ENCODE peak calls at places on chromosomes 11 and 22, in ten cellular contexts. One of them, this sample, is unnamed.
A peak's percentile ranks its signal among the peaks of the same experiment; 100 is the strongest.

GRCh38 chr11:87859583-87859982 is 315.7 kb downstream of the RAB38 start:
- DNase-seq in tibial nerve: peak; percentile 15
- DNase-seq in body of pancreas: no peak
- DNase-seq in sigmoid colon: no peak
- DNase-seq in GM12878: no peak
- DNase-seq in CD4-positive, alpha-beta T cell: no peak
- DNase-seq in neural progenitor cell: no peak
- DNase-seq in left ventricle myocardium inferior: no peak
- DNase-seq in GM10248: no peak
- DNase-seq in uterus: no peak
- DNase-seq in this sample: no peak

GRCh38 chr11:15764948-15765347 is 591.4 kb downstream of the SOX6 start:
- DNase-seq in tibial nerve: no peak
- DNase-seq in body of pancreas: no peak
- DNase-seq in sigmoid colon: no peak
- DNase-seq in GM12878: no peak
- DNase-seq in CD4-positive, alpha-beta T cell: no peak
- DNase-seq in neural progenitor cell: no peak
- DNase-seq in left ventricle myocardium inferior: no peak
- DNase-seq in GM10248: no peak
- DNase-seq in uterus: no peak
- DNase-seq in this sample: no peak

GRCh38 chr11:35526370-35526792 is 965 bp upstream of the PAMR1 start:
- DNase-seq in tibial nerve: no peak
- DNase-seq in body of pancreas: no peak
- DNase-seq in sigmoid colon: no peak
- DNase-seq in GM12878: no peak
- DNase-seq in CD4-positive, alpha-beta T cell: no peak
- DNase-seq in neural progenitor cell: peak; percentile 39
- DNase-seq in left ventricle myocardium inferior: no peak
- DNase-seq in GM10248: no peak
- DNase-seq in uterus: no peak
- DNase-seq in this sample: no peak

GRCh38 chr11:26901162-26901561 is 92.8 kb upstream of the FIBIN start:
- DNase-seq in tibial nerve: no peak
- DNase-seq in body of pancreas: no peak
- DNase-seq in sigmoid colon: peak; percentile 67
- DNase-seq in GM12878: no peak
- DNase-seq in CD4-positive, alpha-beta T cell: no peak
- DNase-seq in neural progenitor cell: no peak
- DNase-seq in left ventricle myocardium inferior: no peak
- DNase-seq in GM10248: no peak
- DNase-seq in uterus: peak; percentile 48
- DNase-seq in this sample: no peak

GRCh38 chr22:33883961-33884808 is 36.1 kb downstream of the LARGE1 start:
- DNase-seq in tibial nerve: no peak
- DNase-seq in body of pancreas: no peak
- DNase-seq in sigmoid colon: no peak
- DNase-seq in GM12878: no peak
- DNase-seq in CD4-positive, alpha-beta T cell: no peak
- DNase-seq in neural progenitor cell: peak; percentile 24
- DNase-seq in left ventricle myocardium inferior: peak; percentile 25
- DNase-seq in GM10248: no peak
- DNase-seq in uterus: no peak
- DNase-seq in this sample: no peak

GRCh38 chr11:32400196-32400595 is 35.1 kb downstream of the WT1 start:
- DNase-seq in tibial nerve: no peak
- DNase-seq in body of pancreas: no peak
- DNase-seq in sigmoid colon: no peak
- DNase-seq in GM12878: no peak
- DNase-seq in CD4-positive, alpha-beta T cell: no peak
- DNase-seq in neural progenitor cell: no peak
- DNase-seq in left ventricle myocardium inferior: no peak
- DNase-seq in GM10248: no peak
- DNase-seq in uterus: no peak
- DNase-seq in this sample: no peak

GRCh38 chr11:74138021-74138420 is 32.8 kb downstream of the C2CD3 start:
- DNase-seq in tibial nerve: no peak
- DNase-seq in body of pancreas: no peak
- DNase-seq in sigmoid colon: no peak
- DNase-seq in GM12878: no peak
- DNase-seq in CD4-positive, alpha-beta T cell: no peak
- DNase-seq in neural progenitor cell: no peak
- DNase-seq in left ventricle myocardium inferior: no peak
- DNase-seq in GM10248: no peak
- DNase-seq in uterus: no peak
- DNase-seq in this sample: no peak

GRCh38 chr22:38450234-38450797 is 4.7 kb downstream of the KCNJ4 start:
- DNase-seq in tibial nerve: no peak
- DNase-seq in body of pancreas: no peak
- DNase-seq in sigmoid colon: no peak
- DNase-seq in GM12878: no peak
- DNase-seq in CD4-positive, alpha-beta T cell: no peak
- DNase-seq in neural progenitor cell: no peak
- DNase-seq in left ventricle myocardium inferior: peak; percentile 60
- DNase-seq in GM10248: no peak
- DNase-seq in uterus: no peak
- DNase-seq in this sample: no peak

GRCh38 chr22:43313497-43314474 is 29.4 kb downstream of the SCUBE1 start:
- DNase-seq in tibial nerve: peak; percentile 92
- DNase-seq in body of pancreas: no peak
- DNase-seq in sigmoid colon: peak; percentile 88
- DNase-seq in GM12878: no peak
- DNase-seq in CD4-positive, alpha-beta T cell: no peak
- DNase-seq in neural progenitor cell: peak; percentile 28
- DNase-seq in left ventricle myocardium inferior: peak; percentile 60
- DNase-seq in GM10248: no peak
- DNase-seq in uterus: peak; percentile 85
- DNase-seq in this sample: no peak

GRCh38 chr11:765025-765801 is 12.1 kb downstream of the GATD1 start:
- DNase-seq in tibial nerve: no peak
- DNase-seq in body of pancreas: peak; percentile 67
- DNase-seq in sigmoid colon: peak; percentile 75
- DNase-seq in GM12878: no peak
- DNase-seq in CD4-positive, alpha-beta T cell: peak; percentile 73
- DNase-seq in neural progenitor cell: peak; percentile 72
- DNase-seq in left ventricle myocardium inferior: peak; percentile 51
- DNase-seq in GM10248: peak; percentile 70
- DNase-seq in uterus: no peak
- DNase-seq in this sample: peak; percentile 63

GRCh38 chr11:119152043-119152442 is 3.2 kb downstream of the ABCG4 start:
- DNase-seq in tibial nerve: no peak
- DNase-seq in body of pancreas: no peak
- DNase-seq in sigmoid colon: no peak
- DNase-seq in GM12878: no peak
- DNase-seq in CD4-positive, alpha-beta T cell: no peak
- DNase-seq in neural progenitor cell: no peak
- DNase-seq in left ventricle myocardium inferior: no peak
- DNase-seq in GM10248: no peak
- DNase-seq in uterus: no peak
- DNase-seq in this sample: no peak
- TF ChIP-seq CTCF in tibial nerve: no peak
- TF ChIP-seq CTCF in body of pancreas: no peak
- TF ChIP-seq CTCF in sigmoid colon: no peak
- TF ChIP-seq CTCF in GM12878: no peak
- TF ChIP-seq CTCF in CD4-positive, alpha-beta T cell: no peak
- TF ChIP-seq CTCF in neural progenitor cell: no peak
- TF ChIP-seq CTCF in left ventricle myocardium inferior: no peak
- TF ChIP-seq CTCF in GM10248: no peak
- TF ChIP-seq CTCF in uterus: no peak
- TF ChIP-seq CTCF in this sample: no peak

GRCh38 chr22:26513852-26514251 is 1.6 kb upstream of the TFIP11 start:
- DNase-seq in tibial nerve: no peak
- DNase-seq in body of pancreas: no peak
- DNase-seq in sigmoid colon: no peak
- DNase-seq in GM12878: no peak
- DNase-seq in CD4-positive, alpha-beta T cell: no peak
- DNase-seq in neural progenitor cell: no peak
- DNase-seq in left ventricle myocardium inferior: no peak
- DNase-seq in GM10248: no peak
- DNase-seq in uterus: no peak
- DNase-seq in this sample: no peak

GRCh38 chr22:26515938-26516337 is 3.7 kb upstream of the TFIP11 start:
- DNase-seq in tibial nerve: no peak
- DNase-seq in body of pancreas: no peak
- DNase-seq in sigmoid colon: no peak
- DNase-seq in GM12878: no peak
- DNase-seq in CD4-positive, alpha-beta T cell: no peak
- DNase-seq in neural progenitor cell: no peak
- DNase-seq in left ventricle myocardium inferior: no peak
- DNase-seq in GM10248: no peak
- DNase-seq in uterus: no peak
- DNase-seq in this sample: no peak

GRCh38 chr22:26508148-26508547 is 4.1 kb downstream of the TFIP11 start:
- DNase-seq in tibial nerve: no peak
- DNase-seq in body of pancreas: no peak
- DNase-seq in sigmoid colon: no peak
- DNase-seq in GM12878: no peak
- DNase-seq in CD4-positive, alpha-beta T cell: no peak
- DNase-seq in neural progenitor cell: no peak
- DNase-seq in left ventricle myocardium inferior: no peak
- DNase-seq in GM10248: no peak
- DNase-seq in uterus: no peak
- DNase-seq in this sample: no peak

GRCh38 chr22:26514419-26515161 is 2.3 kb upstream of the TFIP11 start:
- DNase-seq in tibial nerve: no peak
- DNase-seq in body of pancreas: no peak
- DNase-seq in sigmoid colon: no peak
- DNase-seq in GM12878: no peak
- DNase-seq in CD4-positive, alpha-beta T cell: no peak
- DNase-seq in neural progenitor cell: no peak
- DNase-seq in left ventricle myocardium inferior: no peak
- DNase-seq in GM10248: no peak
- DNase-seq in uterus: no peak
- DNase-seq in this sample: no peak

GRCh38 chr22:26512149-26512793 is at the start of gene TFIP11:
- DNase-seq in tibial nerve: peak; percentile 95
- DNase-seq in body of pancreas: peak; percentile 94
- DNase-seq in sigmoid colon: peak; percentile 96
- DNase-seq in GM12878: peak; percentile 56
- DNase-seq in CD4-positive, alpha-beta T cell: peak; percentile 94
- DNase-seq in neural progenitor cell: peak; percentile 97
- DNase-seq in left ventricle myocardium inferior: peak; percentile 95
- DNase-seq in GM10248: peak; percentile 97
- DNase-seq in uterus: peak; percentile 93
- DNase-seq in this sample: peak; percentile 98
- TF ChIP-seq CTCF in tibial nerve: no peak
- TF ChIP-seq CTCF in body of pancreas: no peak
- TF ChIP-seq CTCF in sigmoid colon: no peak
- TF ChIP-seq CTCF in GM12878: no peak
- TF ChIP-seq CTCF in CD4-positive, alpha-beta T cell: no peak
- TF ChIP-seq CTCF in neural progenitor cell: peak; percentile 31
- TF ChIP-seq CTCF in left ventricle myocardium inferior: no peak
- TF ChIP-seq CTCF in GM10248: peak; percentile 10
- TF ChIP-seq CTCF in uterus: peak; percentile 19
- TF ChIP-seq CTCF in this sample: peak; percentile 20

DNA sequence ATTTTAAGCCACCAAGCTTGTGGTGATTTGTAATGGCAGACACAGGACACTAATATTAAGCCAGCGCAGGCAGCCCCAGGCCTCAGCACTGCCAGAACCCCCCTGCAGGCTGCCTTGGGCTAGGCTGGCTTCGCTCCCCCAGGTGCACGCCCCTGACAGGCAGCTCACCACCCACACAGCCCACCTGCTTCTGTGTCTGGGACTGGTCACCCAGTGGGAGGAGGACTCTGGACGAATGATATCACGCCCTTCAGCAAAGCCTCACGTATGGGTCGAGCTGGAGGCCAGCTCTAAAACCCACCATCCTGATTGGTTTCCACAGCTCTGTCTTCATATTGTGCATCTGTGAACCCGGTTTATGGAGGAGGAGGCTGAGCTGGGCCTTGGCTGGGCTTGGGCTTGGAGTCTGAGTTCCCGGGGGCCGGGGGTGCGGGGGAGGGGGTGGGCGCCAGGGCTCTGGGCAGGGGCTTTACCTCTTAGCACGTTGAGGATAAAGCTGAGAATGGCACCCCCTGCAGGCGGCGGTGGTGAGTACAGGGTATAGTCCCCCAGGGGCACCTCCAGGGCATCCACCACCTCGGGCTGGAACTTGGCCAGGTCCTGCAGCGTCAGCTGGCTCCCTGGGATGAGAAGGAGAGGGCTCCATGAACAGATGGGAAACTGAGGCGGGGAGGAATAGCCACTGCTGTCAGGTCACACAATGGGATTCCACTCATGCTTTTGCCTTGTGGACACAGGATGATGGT is 13.8 kb downstream of the GGT5 start:
- DNase-seq in tibial nerve: no peak
- DNase-seq in body of pancreas: peak; percentile 70
- DNase-seq in sigmoid colon: peak; percentile 65
- DNase-seq in GM12878: no peak
- DNase-seq in CD4-positive, alpha-beta T cell: peak; percentile 73
- DNase-seq in neural progenitor cell: peak; percentile 71
- DNase-seq in left ventricle myocardium inferior: peak; percentile 37
- DNase-seq in GM10248: peak; percentile 76
- DNase-seq in uterus: no peak
- DNase-seq in this sample: peak; percentile 75
- TF ChIP-seq CTCF in tibial nerve: no peak
- TF ChIP-seq CTCF in body of pancreas: peak; percentile 47
- TF ChIP-seq CTCF in sigmoid colon: no peak
- TF ChIP-seq CTCF in GM12878: peak; percentile 56
- TF ChIP-seq CTCF in CD4-positive, alpha-beta T cell: peak; percentile 42
- TF ChIP-seq CTCF in neural progenitor cell: peak; percentile 63
- TF ChIP-seq CTCF in left ventricle myocardium inferior: peak; percentile 32
- TF ChIP-seq CTCF in GM10248: peak; percentile 63
- TF ChIP-seq CTCF in uterus: no peak
- TF ChIP-seq CTCF in this sample: peak; percentile 70

DNA sequence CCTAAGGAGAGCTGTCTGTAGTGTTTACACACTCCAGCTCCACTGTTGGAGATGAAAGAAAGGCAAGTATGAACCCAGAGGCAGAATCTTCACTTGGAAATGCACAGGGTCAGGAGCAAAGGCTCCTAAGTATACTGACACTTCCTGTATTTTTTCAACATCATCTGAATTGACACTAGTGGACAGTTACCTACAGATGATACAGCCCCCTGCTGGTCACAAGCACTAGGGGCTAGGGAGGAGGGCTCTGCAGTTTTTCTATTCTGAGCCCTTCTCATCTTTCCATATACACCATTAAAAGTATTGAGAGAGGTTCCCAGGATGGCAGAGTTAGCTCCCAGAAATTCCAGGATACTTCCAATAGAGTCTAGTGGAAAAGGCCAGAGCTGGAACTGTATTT is 290.3 kb upstream of the API5 start:
- DNase-seq in tibial nerve: no peak
- DNase-seq in body of pancreas: no peak
- DNase-seq in sigmoid colon: no peak
- DNase-seq in GM12878: no peak
- DNase-seq in CD4-positive, alpha-beta T cell: no peak
- DNase-seq in neural progenitor cell: peak; percentile 51
- DNase-seq in left ventricle myocardium inferior: no peak
- DNase-seq in GM10248: peak; percentile 12
- DNase-seq in uterus: no peak
- DNase-seq in this sample: peak; percentile 15
- TF ChIP-seq CTCF in tibial nerve: peak; percentile 13
- TF ChIP-seq CTCF in body of pancreas: no peak
- TF ChIP-seq CTCF in sigmoid colon: no peak
- TF ChIP-seq CTCF in GM12878: peak; percentile 55
- TF ChIP-seq CTCF in CD4-positive, alpha-beta T cell: no peak
- TF ChIP-seq CTCF in neural progenitor cell: peak; percentile 55
- TF ChIP-seq CTCF in left ventricle myocardium inferior: peak; percentile 64
- TF ChIP-seq CTCF in GM10248: no peak
- TF ChIP-seq CTCF in uterus: no peak
- TF ChIP-seq CTCF in this sample: peak; percentile 44

This sample was measured in endothelial cell.